ENCODE peak calls at places on chromosome 3, in six cellular contexts. One of them, this sample, is unnamed.

GRCh38 chr3:168095611-168096209 is at the start of gene GOLIM4:
- DNase-seq in Panc1: peak
- DNase-seq in lower leg skin: peak
- DNase-seq in gastrocnemius medialis: peak
- DNase-seq in HFF-Myc: no peak
- DNase-seq in brain microvascular endothelial cell: peak
- DNase-seq in this sample: peak

GRCh38 chr3:126364130-126364695 is 7.0 kb upstream of the KLF15 start:
- DNase-seq in brain microvascular endothelial cell: no peak
- DNase-seq in HFF-Myc: no peak
- DNase-seq in lower leg skin: no peak
- DNase-seq in Panc1: no peak
- DNase-seq in gastrocnemius medialis: peak
- DNase-seq in this sample: no peak

GRCh38 chr3:23840521-23840920 is 34.8 kb downstream of the UBE2E1 start:
- DNase-seq in lower leg skin: no peak
- DNase-seq in brain microvascular endothelial cell: no peak
- DNase-seq in gastrocnemius medialis: no peak
- DNase-seq in Panc1: no peak
- DNase-seq in HFF-Myc: no peak
- DNase-seq in this sample: no peak

GRCh38 chr3:178036745-178037144 is 499.5 kb upstream of the KCNMB2 start:
- DNase-seq in brain microvascular endothelial cell: no peak
- DNase-seq in lower leg skin: no peak
- DNase-seq in gastrocnemius medialis: no peak
- DNase-seq in Panc1: no peak
- DNase-seq in HFF-Myc: no peak
- DNase-seq in this sample: no peak

GRCh38 chr3:170420307-170420821 is 1.7 kb downstream of the CLDN11 start:
- DNase-seq in lower leg skin: no peak
- DNase-seq in Panc1: no peak
- DNase-seq in HFF-Myc: no peak
- DNase-seq in gastrocnemius medialis: no peak
- DNase-seq in brain microvascular endothelial cell: no peak
- DNase-seq in this sample: peak

GRCh38 chr3:111106993-111107392 is 35.4 kb downstream of the NECTIN3 start:
- DNase-seq in Panc1: no peak
- DNase-seq in HFF-Myc: no peak
- DNase-seq in gastrocnemius medialis: no peak
- DNase-seq in brain microvascular endothelial cell: no peak
- DNase-seq in lower leg skin: no peak
- DNase-seq in this sample: no peak

GRCh38 chr3:182440101-182440500 is 353.2 kb upstream of the ATP11B start:
- DNase-seq in lower leg skin: no peak
- DNase-seq in HFF-Myc: no peak
- DNase-seq in brain microvascular endothelial cell: no peak
- DNase-seq in gastrocnemius medialis: no peak
- DNase-seq in Panc1: no peak
- DNase-seq in this sample: no peak

GRCh38 chr3:158091526-158091925 is 14.7 kb downstream of the SHOX2 start:
- DNase-seq in lower leg skin: no peak
- DNase-seq in brain microvascular endothelial cell: no peak
- DNase-seq in HFF-Myc: peak
- DNase-seq in gastrocnemius medialis: no peak
- DNase-seq in Panc1: no peak
- DNase-seq in this sample: peak

GRCh38 chr3:31942446-31942845 is 38.6 kb downstream of the OSBPL10 start:
- DNase-seq in lower leg skin: no peak
- DNase-seq in HFF-Myc: no peak
- DNase-seq in gastrocnemius medialis: no peak
- DNase-seq in brain microvascular endothelial cell: no peak
- DNase-seq in Panc1: no peak
- DNase-seq in this sample: no peak

GRCh38 chr3:69428657-69429255 is 42.9 kb upstream of the FRMD4B start:
- DNase-seq in gastrocnemius medialis: no peak
- DNase-seq in Panc1: no peak
- DNase-seq in lower leg skin: no peak
- DNase-seq in HFF-Myc: no peak
- DNase-seq in brain microvascular endothelial cell: no peak
- DNase-seq in this sample: no peak

GRCh38 chr3:78992400-78992799 is 775.4 kb downstream of the ROBO1 start:
- DNase-seq in brain microvascular endothelial cell: no peak
- DNase-seq in Panc1: no peak
- DNase-seq in lower leg skin: no peak
- DNase-seq in gastrocnemius medialis: no peak
- DNase-seq in HFF-Myc: no peak
- DNase-seq in this sample: no peak

GRCh38 chr3:51940648-51941421 is 869 bp downstream of the RRP9 start:
- DNase-seq in gastrocnemius medialis: no peak
- DNase-seq in lower leg skin: no peak
- DNase-seq in brain microvascular endothelial cell: no peak
- DNase-seq in Panc1: no peak
- DNase-seq in HFF-Myc: no peak
- DNase-seq in this sample: peak

GRCh38 chr3:48413611-48414010 is 16.3 kb downstream of the PLXNB1 start:
- DNase-seq in lower leg skin: no peak
- DNase-seq in brain microvascular endothelial cell: no peak
- DNase-seq in HFF-Myc: no peak
- DNase-seq in gastrocnemius medialis: no peak
- DNase-seq in Panc1: no peak
- DNase-seq in this sample: no peak

GRCh38 chr3:61627768-61628185 is 66.4 kb downstream of the PTPRG start:
- DNase-seq in Panc1: no peak
- DNase-seq in lower leg skin: no peak
- DNase-seq in brain microvascular endothelial cell: peak
- DNase-seq in gastrocnemius medialis: peak
- DNase-seq in HFF-Myc: peak
- DNase-seq in this sample: peak

GRCh38 chr3:134406331-134407246 is 32.3 kb upstream of the AMOTL2 start:
- DNase-seq in lower leg skin: peak
- DNase-seq in HFF-Myc: no peak
- DNase-seq in brain microvascular endothelial cell: no peak
- DNase-seq in Panc1: no peak
- DNase-seq in gastrocnemius medialis: no peak
- DNase-seq in this sample: no peak

GRCh38 chr3:40657623-40658022 is 132.9 kb downstream of the ZNF621 start:
- DNase-seq in HFF-Myc: no peak
- DNase-seq in lower leg skin: no peak
- DNase-seq in brain microvascular endothelial cell: no peak
- DNase-seq in gastrocnemius medialis: no peak
- DNase-seq in Panc1: no peak
- DNase-seq in this sample: no peak

GRCh38 chr3:70090322-70090913 is 90.9 kb downstream of the SAMMSON start:
- DNase-seq in lower leg skin: no peak
- DNase-seq in brain microvascular endothelial cell: peak
- DNase-seq in gastrocnemius medialis: no peak
- DNase-seq in Panc1: no peak
- DNase-seq in HFF-Myc: no peak
- DNase-seq in this sample: peak

GRCh38 chr3:42185044-42185443 is 80.9 kb downstream of the CCK start:
- DNase-seq in Panc1: no peak
- DNase-seq in lower leg skin: no peak
- DNase-seq in HFF-Myc: no peak
- DNase-seq in gastrocnemius medialis: no peak
- DNase-seq in brain microvascular endothelial cell: no peak
- DNase-seq in this sample: peak

GRCh38 chr3:42184622-42185010 is 81.4 kb downstream of the CCK start:
- DNase-seq in Panc1: no peak
- DNase-seq in HFF-Myc: no peak
- DNase-seq in gastrocnemius medialis: no peak
- DNase-seq in lower leg skin: no peak
- DNase-seq in brain microvascular endothelial cell: no peak
- DNase-seq in this sample: no peak

GRCh38 chr3:42180901-42181300 is 85.1 kb downstream of the CCK start:
- DNase-seq in Panc1: no peak
- DNase-seq in brain microvascular endothelial cell: no peak
- DNase-seq in gastrocnemius medialis: no peak
- DNase-seq in lower leg skin: no peak
- DNase-seq in HFF-Myc: no peak
- DNase-seq in this sample: no peak

GRCh38 chr3:42182555-42182954 is 83.4 kb downstream of the CCK start:
- DNase-seq in Panc1: no peak
- DNase-seq in brain microvascular endothelial cell: peak
- DNase-seq in lower leg skin: no peak
- DNase-seq in HFF-Myc: no peak
- DNase-seq in gastrocnemius medialis: no peak
- DNase-seq in this sample: no peak

GRCh38 chr3:42183991-42184621 is 81.9 kb downstream of the CCK start:
- DNase-seq in gastrocnemius medialis: no peak
- DNase-seq in HFF-Myc: no peak
- DNase-seq in Panc1: no peak
- DNase-seq in brain microvascular endothelial cell: no peak
- DNase-seq in lower leg skin: no peak
- DNase-seq in this sample: no peak
- TF ChIP-seq CTCF in gastrocnemius medialis: no peak
- TF ChIP-seq CTCF in HFF-Myc: no peak
- TF ChIP-seq CTCF in Panc1: no peak
- TF ChIP-seq CTCF in brain microvascular endothelial cell: no peak
- TF ChIP-seq CTCF in lower leg skin: no peak
- TF ChIP-seq CTCF in this sample: no peak

GRCh38 chr3:124883766-124884473 is 3.2 kb downstream of the ITGB5 start:
- DNase-seq in lower leg skin: no peak
- DNase-seq in Panc1: no peak
- DNase-seq in HFF-Myc: no peak
- DNase-seq in brain microvascular endothelial cell: no peak
- DNase-seq in gastrocnemius medialis: no peak
- DNase-seq in this sample: peak
- H3K4me3 ChIP-seq in lower leg skin: no peak
- H3K4me3 ChIP-seq in Panc1: peak
- H3K4me3 ChIP-seq in HFF-Myc: no peak
- H3K4me3 ChIP-seq in brain microvascular endothelial cell: no peak
- H3K4me3 ChIP-seq in gastrocnemius medialis: no peak
- H3K4me3 ChIP-seq in this sample: no peak

DNA sequence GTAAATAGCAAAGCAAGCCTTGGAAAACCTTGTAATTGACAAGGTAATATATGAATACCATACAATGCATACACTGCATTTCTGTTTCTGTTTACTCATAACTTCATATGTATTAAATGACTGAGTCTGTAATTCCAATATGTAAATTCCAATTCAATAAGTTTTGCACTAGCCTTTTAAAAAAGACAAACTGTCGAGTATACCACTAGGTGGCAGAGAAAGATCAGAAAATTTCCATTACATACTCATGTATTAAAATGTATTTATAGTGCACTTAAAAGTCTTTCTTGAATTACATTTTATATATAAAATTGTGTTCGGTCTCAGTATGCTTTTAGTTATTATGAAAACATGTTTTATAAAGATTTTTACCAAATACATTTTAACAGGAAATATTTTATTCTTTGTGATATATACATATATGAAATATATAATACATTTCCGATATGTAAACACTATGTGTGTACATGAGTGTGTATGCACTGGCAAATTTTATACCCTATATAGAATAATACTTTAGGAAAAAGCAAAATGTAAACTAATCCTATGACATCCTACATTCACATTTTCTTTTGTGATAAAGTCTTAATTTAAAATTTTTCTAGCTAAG is 216.8 kb downstream of the VGLL3 start:
- DNase-seq in brain microvascular endothelial cell: no peak
- DNase-seq in HFF-Myc: no peak
- DNase-seq in Panc1: no peak
- DNase-seq in lower leg skin: no peak
- DNase-seq in gastrocnemius medialis: no peak
- DNase-seq in this sample: peak
- TF ChIP-seq CTCF in brain microvascular endothelial cell: peak
- TF ChIP-seq CTCF in HFF-Myc: peak
- TF ChIP-seq CTCF in Panc1: peak
- TF ChIP-seq CTCF in lower leg skin: no peak
- TF ChIP-seq CTCF in gastrocnemius medialis: no peak
- TF ChIP-seq CTCF in this sample: peak

GRCh38 chr3:18422972-18423371 is 2.2 kb downstream of the SATB1 start:
- DNase-seq in gastrocnemius medialis: no peak
- DNase-seq in lower leg skin: no peak
- DNase-seq in brain microvascular endothelial cell: no peak
- DNase-seq in Panc1: no peak
- DNase-seq in HFF-Myc: no peak
- DNase-seq in this sample: peak
- H3K4me3 ChIP-seq in gastrocnemius medialis: peak
- H3K4me3 ChIP-seq in lower leg skin: no peak
- H3K4me3 ChIP-seq in brain microvascular endothelial cell: peak
- H3K4me3 ChIP-seq in Panc1: no peak
- H3K4me3 ChIP-seq in HFF-Myc: no peak
- H3K4me3 ChIP-seq in this sample: no peak

GRCh38 chr3:141410408-141410807 is 42.1 kb downstream of the ZBTB38 start:
- DNase-seq in gastrocnemius medialis: peak
- DNase-seq in lower leg skin: no peak
- DNase-seq in HFF-Myc: no peak
- DNase-seq in brain microvascular endothelial cell: peak
- DNase-seq in Panc1: no peak
- DNase-seq in this sample: peak
- TF ChIP-seq CTCF in gastrocnemius medialis: no peak
- TF ChIP-seq CTCF in lower leg skin: no peak
- TF ChIP-seq CTCF in HFF-Myc: no peak
- TF ChIP-seq CTCF in brain microvascular endothelial cell: peak
- TF ChIP-seq CTCF in Panc1: peak
- TF ChIP-seq CTCF in this sample: no peak

DNA sequence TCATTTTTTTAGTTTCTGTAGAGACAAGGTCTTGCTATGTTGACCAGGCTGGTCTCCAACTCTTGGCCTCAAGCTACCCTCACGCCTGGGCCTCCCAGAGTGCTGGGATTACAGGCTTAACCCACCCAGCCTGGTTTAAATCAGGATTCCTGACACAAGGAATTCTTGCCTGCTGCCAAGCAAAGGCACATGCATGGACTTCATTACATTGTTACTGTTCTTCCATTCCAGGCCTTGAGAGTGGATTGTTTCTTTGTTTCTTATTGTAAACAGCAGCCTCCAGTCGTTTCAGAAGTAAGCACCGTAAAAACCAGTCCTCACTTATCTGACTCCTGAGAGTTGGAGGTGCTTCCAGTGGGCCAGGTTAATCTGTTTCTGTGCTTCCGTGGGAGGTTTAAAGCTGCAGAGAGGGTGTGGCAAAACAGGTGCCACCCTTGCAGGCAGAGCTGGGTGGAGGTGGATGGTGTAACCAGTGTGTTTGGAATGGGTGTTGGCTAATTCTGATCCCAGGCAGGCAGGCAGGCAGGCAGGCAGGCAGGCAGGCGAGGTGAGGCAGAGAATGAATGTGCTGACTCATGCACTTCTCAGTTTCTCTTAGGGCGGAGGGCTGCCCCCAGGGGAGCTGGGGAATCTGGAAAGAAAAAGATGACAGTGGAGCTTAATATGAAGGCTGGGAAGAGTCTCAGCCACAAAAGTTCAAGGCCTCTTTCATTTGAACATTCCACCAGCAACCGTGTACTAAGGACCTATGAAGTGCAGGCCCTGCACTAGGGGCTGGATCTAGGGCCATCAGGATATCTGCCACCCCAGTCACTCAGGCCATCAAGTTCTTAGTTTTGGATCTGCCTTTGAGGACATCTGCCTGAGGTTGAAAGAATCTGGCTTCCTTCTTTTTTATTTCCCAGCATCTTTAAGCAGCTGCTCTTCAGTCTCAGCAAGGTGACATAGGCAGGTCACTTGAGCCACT is 37.0 kb upstream of the CDCP1 start:
- DNase-seq in HFF-Myc: no peak
- DNase-seq in brain microvascular endothelial cell: peak
- DNase-seq in Panc1: no peak
- DNase-seq in lower leg skin: peak
- DNase-seq in gastrocnemius medialis: peak
- DNase-seq in this sample: peak
- H3K4me3 ChIP-seq in HFF-Myc: no peak
- H3K4me3 ChIP-seq in brain microvascular endothelial cell: no peak
- H3K4me3 ChIP-seq in Panc1: no peak
- H3K4me3 ChIP-seq in lower leg skin: no peak
- H3K4me3 ChIP-seq in gastrocnemius medialis: no peak
- H3K4me3 ChIP-seq in this sample: no peak